ENCODE peak calls at places on chromosome 5, in seven cellular contexts. One of them, this sample, is unnamed.

GRCh38 chr5:179530069-179530998 is 20.0 kb upstream of the RUFY1 start:
- DNase-seq in trophoblast cell: no peak
- DNase-seq in H9: peak; percentile 83
- DNase-seq in H1: no peak
- DNase-seq in IMR-90: no peak
- DNase-seq in neuronal stem cell: peak; percentile 5
- DNase-seq in mesenchymal stem cell: peak; percentile 24
- DNase-seq in this sample: peak; percentile 78

GRCh38 chr5:156096259-156096658 is 230.7 kb upstream of the SGCD start:
- DNase-seq in trophoblast cell: no peak
- DNase-seq in H9: no peak
- DNase-seq in H1: no peak
- DNase-seq in IMR-90: peak; percentile 42
- DNase-seq in neuronal stem cell: no peak
- DNase-seq in mesenchymal stem cell: peak; percentile 11
- DNase-seq in this sample: no peak

GRCh38 chr5:156934450-156935211 is 28.4 kb downstream of the TIMD4 start:
- DNase-seq in trophoblast cell: no peak
- DNase-seq in H9: no peak
- DNase-seq in H1: no peak
- DNase-seq in IMR-90: no peak
- DNase-seq in neuronal stem cell: no peak
- DNase-seq in mesenchymal stem cell: no peak
- DNase-seq in this sample: peak; percentile 46

GRCh38 chr5:171309526-171310333 is 682 bp downstream of the TLX3 start:
- DNase-seq in trophoblast cell: no peak
- DNase-seq in H9: peak; percentile 78
- DNase-seq in H1: no peak
- DNase-seq in IMR-90: no peak
- DNase-seq in neuronal stem cell: no peak
- DNase-seq in mesenchymal stem cell: no peak
- DNase-seq in this sample: peak; percentile 76

GRCh38 chr5:424259-425110 is 18.5 kb upstream of the EXOC3 start:
- DNase-seq in trophoblast cell: no peak
- DNase-seq in H9: no peak
- DNase-seq in H1: no peak
- DNase-seq in IMR-90: peak; percentile 31
- DNase-seq in neuronal stem cell: no peak
- DNase-seq in mesenchymal stem cell: peak; percentile 41
- DNase-seq in this sample: no peak

GRCh38 chr5:139488269-139488668 is 5.7 kb upstream of the STING1 start:
- DNase-seq in trophoblast cell: no peak
- DNase-seq in H9: no peak
- DNase-seq in H1: no peak
- DNase-seq in IMR-90: no peak
- DNase-seq in neuronal stem cell: no peak
- DNase-seq in mesenchymal stem cell: no peak
- DNase-seq in this sample: no peak

GRCh38 chr5:172556262-172556661 is 84.8 kb upstream of the NEURL1B start:
- DNase-seq in trophoblast cell: peak; percentile 39
- DNase-seq in H9: no peak
- DNase-seq in H1: no peak
- DNase-seq in IMR-90: peak; percentile 8
- DNase-seq in neuronal stem cell: no peak
- DNase-seq in mesenchymal stem cell: no peak
- DNase-seq in this sample: no peak

GRCh38 chr5:149641000-149641576 is 59.8 kb downstream of the ARHGEF37 start:
- DNase-seq in trophoblast cell: peak; percentile 80
- DNase-seq in H9: no peak
- DNase-seq in H1: no peak
- DNase-seq in IMR-90: peak; percentile 43
- DNase-seq in neuronal stem cell: no peak
- DNase-seq in mesenchymal stem cell: peak; percentile 85
- DNase-seq in this sample: no peak

GRCh38 chr5:140298183-140298601 is 4.7 kb downstream of the PFDN1 start:
- DNase-seq in trophoblast cell: no peak
- DNase-seq in H9: no peak
- DNase-seq in H1: no peak
- DNase-seq in IMR-90: peak; percentile 88
- DNase-seq in neuronal stem cell: no peak
- DNase-seq in mesenchymal stem cell: peak; percentile 70
- DNase-seq in this sample: peak; percentile 85

GRCh38 chr5:74581988-74582365 is 58.6 kb downstream of the ENC1 start:
- DNase-seq in trophoblast cell: no peak
- DNase-seq in H9: no peak
- DNase-seq in H1: no peak
- DNase-seq in IMR-90: no peak
- DNase-seq in neuronal stem cell: no peak
- DNase-seq in mesenchymal stem cell: no peak
- DNase-seq in this sample: no peak

GRCh38 chr5:175861337-175862130 is 9.8 kb upstream of the CPLX2 start:
- DNase-seq in trophoblast cell: no peak
- DNase-seq in H9: no peak
- DNase-seq in H1: no peak
- DNase-seq in IMR-90: no peak
- DNase-seq in neuronal stem cell: no peak
- DNase-seq in mesenchymal stem cell: no peak
- DNase-seq in this sample: no peak

GRCh38 chr5:891837-892389 is 688 bp downstream of the BRD9 start:
- DNase-seq in trophoblast cell: no peak
- DNase-seq in H9: no peak
- DNase-seq in H1: no peak
- DNase-seq in IMR-90: peak; percentile 17
- DNase-seq in neuronal stem cell: no peak
- DNase-seq in mesenchymal stem cell: peak; percentile 42
- DNase-seq in this sample: peak; percentile 7

GRCh38 chr5:96384353-96384752 is 48.7 kb downstream of the PCSK1 start:
- DNase-seq in trophoblast cell: no peak
- DNase-seq in H9: no peak
- DNase-seq in H1: no peak
- DNase-seq in IMR-90: peak; percentile 67
- DNase-seq in neuronal stem cell: no peak
- DNase-seq in mesenchymal stem cell: peak; percentile 60
- DNase-seq in this sample: peak; percentile 4

GRCh38 chr5:75933489-75933888 is 149.7 kb upstream of the SV2C start:
- DNase-seq in trophoblast cell: no peak
- DNase-seq in H9: no peak
- DNase-seq in H1: no peak
- DNase-seq in IMR-90: no peak
- DNase-seq in neuronal stem cell: no peak
- DNase-seq in mesenchymal stem cell: no peak
- DNase-seq in this sample: no peak

GRCh38 chr5:10377081-10377480 is 23.6 kb downstream of the MARCHF6 start:
- DNase-seq in trophoblast cell: no peak
- DNase-seq in H9: no peak
- DNase-seq in H1: no peak
- DNase-seq in IMR-90: no peak
- DNase-seq in neuronal stem cell: no peak
- DNase-seq in mesenchymal stem cell: no peak
- DNase-seq in this sample: no peak

GRCh38 chr5:145473032-145473642 is 362.0 kb downstream of the PRELID2 start:
- DNase-seq in trophoblast cell: no peak
- DNase-seq in H9: no peak
- DNase-seq in H1: no peak
- DNase-seq in IMR-90: peak; percentile 42
- DNase-seq in neuronal stem cell: no peak
- DNase-seq in mesenchymal stem cell: peak; percentile 28
- DNase-seq in this sample: no peak
- H2BK5ac ChIP-seq in trophoblast cell: no peak overlapping the region
- H2BK5ac ChIP-seq in H9: no peak overlapping the region
- H2BK5ac ChIP-seq in H1: no peak overlapping the region
- H2BK5ac ChIP-seq in IMR-90: peak overlapping the region; percentile 85
- H2BK5ac ChIP-seq in neuronal stem cell: no peak overlapping the region
- H2BK5ac ChIP-seq in mesenchymal stem cell: no peak overlapping the region
- H2BK5ac ChIP-seq in this sample: no peak overlapping the region

DNA sequence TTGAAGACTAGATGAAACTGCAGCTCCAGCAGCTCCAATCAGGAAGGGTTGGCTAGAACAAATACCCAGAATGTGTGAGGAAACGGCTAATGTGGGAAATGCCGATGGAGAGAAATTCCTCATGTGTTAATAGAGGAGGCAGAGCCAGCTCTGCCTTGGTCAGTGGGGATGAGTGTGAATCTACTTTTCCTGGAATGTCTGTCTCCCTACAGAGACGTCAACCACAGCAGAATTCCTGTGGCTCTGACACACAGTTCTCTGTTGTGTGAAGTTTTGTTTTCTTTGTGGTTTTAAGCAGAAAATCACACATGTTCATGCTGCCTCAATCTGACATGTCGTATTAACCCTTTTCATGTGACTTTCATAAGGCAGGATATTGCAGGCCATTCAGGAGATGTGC is 476.6 kb upstream of the WWC1 start:
- DNase-seq in trophoblast cell: no peak
- DNase-seq in H9: peak; percentile 61
- DNase-seq in H1: no peak
- DNase-seq in IMR-90: peak; percentile 88
- DNase-seq in neuronal stem cell: no peak
- DNase-seq in mesenchymal stem cell: peak; percentile 96
- DNase-seq in this sample: peak; percentile 98
- H3K4me2 ChIP-seq in trophoblast cell: no peak overlapping the region
- H3K4me2 ChIP-seq in H9: no peak overlapping the region
- H3K4me2 ChIP-seq in H1: no peak overlapping the region
- H3K4me2 ChIP-seq in IMR-90: peak overlapping the region; percentile 52
- H3K4me2 ChIP-seq in neuronal stem cell: no peak overlapping the region
- H3K4me2 ChIP-seq in mesenchymal stem cell: no peak overlapping the region
- H3K4me2 ChIP-seq in this sample: no peak overlapping the region

DNA sequence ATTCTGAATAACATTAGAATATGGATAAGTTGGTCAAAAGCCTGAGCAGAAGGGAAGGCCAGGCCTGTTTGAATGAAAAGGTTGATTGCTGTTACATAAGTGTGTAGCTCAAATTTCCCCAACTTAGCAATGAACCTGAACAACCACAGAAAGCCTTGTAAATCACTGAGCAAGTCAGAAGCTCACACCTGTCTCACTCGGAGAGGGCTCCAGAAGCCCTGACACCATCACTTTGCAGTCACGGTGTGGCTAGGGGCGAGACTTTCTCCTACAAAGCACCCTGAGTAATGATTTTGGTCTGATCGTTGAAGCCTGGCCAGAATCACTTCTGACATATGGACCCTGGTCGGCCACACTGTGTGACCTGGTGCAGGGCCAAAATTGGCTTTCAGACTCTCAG is 62.0 kb downstream of the MTX3 start:
- DNase-seq in trophoblast cell: no peak
- DNase-seq in H9: no peak
- DNase-seq in H1: no peak
- DNase-seq in IMR-90: no peak
- DNase-seq in neuronal stem cell: no peak
- DNase-seq in mesenchymal stem cell: no peak
- DNase-seq in this sample: no peak
- H3K23ac ChIP-seq in trophoblast cell: no peak overlapping the region
- H3K23ac ChIP-seq in H9: no peak overlapping the region
- H3K23ac ChIP-seq in H1: no peak overlapping the region
- H3K23ac ChIP-seq in IMR-90: no peak overlapping the region
- H3K23ac ChIP-seq in neuronal stem cell: no peak overlapping the region
- H3K23ac ChIP-seq in mesenchymal stem cell: no peak overlapping the region
- H3K23ac ChIP-seq in this sample: no peak overlapping the region

GRCh38 chr5:34632805-34633414 is 23.2 kb upstream of the RAI14 start:
- DNase-seq in trophoblast cell: no peak
- DNase-seq in H9: no peak
- DNase-seq in H1: no peak
- DNase-seq in IMR-90: no peak
- DNase-seq in neuronal stem cell: no peak
- DNase-seq in mesenchymal stem cell: no peak
- DNase-seq in this sample: no peak
- H2BK5ac ChIP-seq in trophoblast cell: no peak overlapping the region
- H2BK5ac ChIP-seq in H9: no peak overlapping the region
- H2BK5ac ChIP-seq in H1: no peak overlapping the region
- H2BK5ac ChIP-seq in IMR-90: peak overlapping the region; percentile 16
- H2BK5ac ChIP-seq in neuronal stem cell: no peak overlapping the region
- H2BK5ac ChIP-seq in mesenchymal stem cell: no peak overlapping the region
- H2BK5ac ChIP-seq in this sample: no peak overlapping the region

GRCh38 chr5:131563434-131564228 is 71.4 kb downstream of the RAPGEF6 start:
- DNase-seq in trophoblast cell: peak; percentile 54
- DNase-seq in H9: no peak
- DNase-seq in H1: no peak
- DNase-seq in IMR-90: no peak
- DNase-seq in neuronal stem cell: peak; percentile 0
- DNase-seq in mesenchymal stem cell: no peak
- DNase-seq in this sample: peak; percentile 78
- H3K4me2 ChIP-seq in trophoblast cell: no peak overlapping the region
- H3K4me2 ChIP-seq in H9: no peak overlapping the region
- H3K4me2 ChIP-seq in H1: no peak overlapping the region
- H3K4me2 ChIP-seq in IMR-90: no peak overlapping the region
- H3K4me2 ChIP-seq in neuronal stem cell: no peak overlapping the region
- H3K4me2 ChIP-seq in mesenchymal stem cell: no peak overlapping the region
- H3K4me2 ChIP-seq in this sample: no peak overlapping the region

DNA sequence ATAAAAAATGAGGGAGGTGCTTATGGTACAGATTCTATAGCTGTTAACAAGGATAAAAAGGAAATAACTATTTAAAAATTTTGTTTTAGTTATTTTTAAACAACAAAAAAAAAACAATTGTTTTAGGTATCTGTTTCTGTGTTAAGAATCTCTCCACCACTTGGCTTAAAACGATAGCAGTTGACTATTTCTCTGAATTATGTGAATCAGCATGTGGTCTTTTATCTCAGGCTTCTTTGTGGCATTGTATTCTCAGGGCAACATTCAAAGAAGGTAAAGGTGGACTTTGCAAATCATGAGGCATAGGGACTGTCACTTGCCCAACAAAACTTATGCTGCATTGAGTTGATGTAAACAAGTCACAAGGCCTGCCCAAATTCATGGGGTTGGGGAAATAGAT is 55.2 kb downstream of the ERBIN start:
- DNase-seq in trophoblast cell: no peak
- DNase-seq in H9: no peak
- DNase-seq in H1: no peak
- DNase-seq in IMR-90: no peak
- DNase-seq in neuronal stem cell: no peak
- DNase-seq in mesenchymal stem cell: no peak
- DNase-seq in this sample: peak; percentile 87
- H3K23ac ChIP-seq in trophoblast cell: no peak overlapping the region
- H3K23ac ChIP-seq in H9: no peak overlapping the region
- H3K23ac ChIP-seq in H1: no peak overlapping the region
- H3K23ac ChIP-seq in IMR-90: peak overlapping the region; percentile 67
- H3K23ac ChIP-seq in neuronal stem cell: no peak overlapping the region
- H3K23ac ChIP-seq in mesenchymal stem cell: no peak overlapping the region
- H3K23ac ChIP-seq in this sample: no peak overlapping the region

DNA sequence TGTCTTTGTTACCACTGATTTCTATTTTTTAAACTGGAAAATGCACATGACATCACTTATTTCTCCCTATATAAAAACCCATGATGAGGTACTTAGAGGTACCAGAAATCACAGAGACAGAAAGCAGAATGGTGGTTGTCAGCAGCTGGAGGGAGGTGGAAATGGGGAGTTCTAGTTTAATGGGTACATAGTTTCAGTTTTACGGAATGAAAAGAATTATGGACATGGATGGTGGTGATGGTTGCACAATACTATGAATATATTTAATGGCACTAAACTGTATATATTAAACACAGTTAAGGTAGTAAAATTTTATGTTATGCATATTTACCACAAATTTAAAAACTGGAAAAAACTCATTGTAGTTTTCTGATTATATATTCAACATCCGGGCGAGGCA is 50.5 kb upstream of the CPEB4 start:
- DNase-seq in trophoblast cell: no peak
- DNase-seq in H9: no peak
- DNase-seq in H1: no peak
- DNase-seq in IMR-90: no peak
- DNase-seq in neuronal stem cell: no peak
- DNase-seq in mesenchymal stem cell: no peak
- DNase-seq in this sample: no peak
- H2BK5ac ChIP-seq in trophoblast cell: no peak overlapping the region
- H2BK5ac ChIP-seq in H9: no peak overlapping the region
- H2BK5ac ChIP-seq in H1: no peak overlapping the region
- H2BK5ac ChIP-seq in IMR-90: no peak overlapping the region
- H2BK5ac ChIP-seq in neuronal stem cell: no peak overlapping the region
- H2BK5ac ChIP-seq in mesenchymal stem cell: no peak overlapping the region
- H2BK5ac ChIP-seq in this sample: no peak overlapping the region

GRCh38 chr5:151427258-151427657 is 20.1 kb upstream of the SLC36A1 start:
- DNase-seq in trophoblast cell: no peak
- DNase-seq in H9: no peak
- DNase-seq in H1: no peak
- DNase-seq in IMR-90: no peak
- DNase-seq in neuronal stem cell: no peak
- DNase-seq in mesenchymal stem cell: no peak
- DNase-seq in this sample: peak; percentile 31
- H3K4me2 ChIP-seq in trophoblast cell: no peak overlapping the region
- H3K4me2 ChIP-seq in H9: no peak overlapping the region
- H3K4me2 ChIP-seq in H1: no peak overlapping the region
- H3K4me2 ChIP-seq in IMR-90: no peak overlapping the region
- H3K4me2 ChIP-seq in neuronal stem cell: no peak overlapping the region
- H3K4me2 ChIP-seq in mesenchymal stem cell: no peak overlapping the region
- H3K4me2 ChIP-seq in this sample: no peak overlapping the region